ENCODE peak calls at places on chromosome 10, in four cellular contexts. S is HepG2, Q is H1, B is K562. G is an unnamed sample.

GRCh38 chr10:28807760-28808613 is 130.7 kb downstream of the BAMBI start:
- DNase-seq in S (peak; percentile 60), B (no peak), Q (no peak), G (no peak)

GRCh38 chr10:107814865-107815487 is 650.5 kb upstream of the SORCS1 start:
- DNase-seq in B (no peak), S (peak; percentile 5), Q (peak; percentile 36), G (peak; percentile 5)

GRCh38 chr10:106930751-106931150 is 233.8 kb downstream of the SORCS1 start:
- DNase-seq in B (no peak), Q (no peak), S (no peak), G (no peak)

GRCh38 chr10:79387974-79388850 is 40.9 kb downstream of the PPIF start:
- DNase-seq in B (peak; percentile 61), Q (no peak), S (no peak), G (peak; percentile 4)

GRCh38 chr10:88115406-88115805 is 252.0 kb downstream of the PTEN start:
- DNase-seq in S (no peak), Q (no peak), B (no peak), G (no peak)

GRCh38 chr10:51422311-51423120 is 276.9 kb downstream of the CSTF2T start:
- DNase-seq in B (no peak), S (peak; percentile 15), Q (peak; percentile 7), G (peak; percentile 2)

GRCh38 chr10:97633921-97634320 is 621 bp upstream of the MORN4 start:
- DNase-seq in B (no peak), S (peak; percentile 7), Q (no peak), G (no peak)

GRCh38 chr10:123146892-123147634 is 873 bp upstream of the HMX2 start:
- DNase-seq in Q (no peak), B (no peak), S (peak; percentile 13), G (no peak)

GRCh38 chr10:100828744-100829102 is 83.3 kb downstream of the PAX2 start:
- DNase-seq in B (peak; percentile 53), S (no peak), Q (no peak), G (no peak)

GRCh38 chr10:123721441-123722049 is 55.4 kb downstream of the GPR26 start:
- DNase-seq in S (no peak), B (no peak), Q (no peak), G (no peak)

GRCh38 chr10:124323145-124323725 is 95.5 kb downstream of the OAT start:
- DNase-seq in B (no peak), S (no peak), Q (no peak), G (no peak)

GRCh38 chr10:21519981-21520436 is 5.5 kb downstream of the SKIDA1 start:
- DNase-seq in B (no peak), Q (no peak), S (no peak), G (no peak)

GRCh38 chr10:21907436-21907835 is 96.1 kb downstream of the DNAJC1 start:
- DNase-seq in Q (no peak), B (no peak), S (no peak), G (no peak)

GRCh38 chr10:123967626-123968243 is 76.1 kb upstream of the CPXM2 start:
- DNase-seq in S (peak; percentile 33), Q (peak; percentile 63), B (peak; percentile 74), G (peak; percentile 85)

GRCh38 chr10:35998036-35998435 is 355.9 kb upstream of the FZD8 start:
- DNase-seq in Q (no peak), S (no peak), B (no peak), G (no peak)

GRCh38 chr10:28332699-28333098 is 29.8 kb upstream of the MPP7 start:
- DNase-seq in B (no peak), Q (no peak), S (no peak), G (no peak)

GRCh38 chr10:86391986-86392722 is 25.6 kb upstream of the GRID1 start:
- DNase-seq in Q (no peak), B (no peak), S (no peak), G (no peak)

GRCh38 chr10:97000487-97001182 is 168.5 kb downstream of the LCOR start:
- DNase-seq in B (no peak), Q (no peak), S (peak; percentile 71), G (no peak)

GRCh38 chr10:46284286-46285229 is 2.2 kb upstream of the ANTXRL start:
- DNase-seq in Q (peak; percentile 76), S (peak; percentile 31), B (peak; percentile 100), G (peak; percentile 77)

GRCh38 chr10:24237801-24238390 is 29.0 kb downstream of the KIAA1217 start:
- DNase-seq in S (peak; percentile 54), Q (no peak), B (no peak), G (no peak)

DNA sequence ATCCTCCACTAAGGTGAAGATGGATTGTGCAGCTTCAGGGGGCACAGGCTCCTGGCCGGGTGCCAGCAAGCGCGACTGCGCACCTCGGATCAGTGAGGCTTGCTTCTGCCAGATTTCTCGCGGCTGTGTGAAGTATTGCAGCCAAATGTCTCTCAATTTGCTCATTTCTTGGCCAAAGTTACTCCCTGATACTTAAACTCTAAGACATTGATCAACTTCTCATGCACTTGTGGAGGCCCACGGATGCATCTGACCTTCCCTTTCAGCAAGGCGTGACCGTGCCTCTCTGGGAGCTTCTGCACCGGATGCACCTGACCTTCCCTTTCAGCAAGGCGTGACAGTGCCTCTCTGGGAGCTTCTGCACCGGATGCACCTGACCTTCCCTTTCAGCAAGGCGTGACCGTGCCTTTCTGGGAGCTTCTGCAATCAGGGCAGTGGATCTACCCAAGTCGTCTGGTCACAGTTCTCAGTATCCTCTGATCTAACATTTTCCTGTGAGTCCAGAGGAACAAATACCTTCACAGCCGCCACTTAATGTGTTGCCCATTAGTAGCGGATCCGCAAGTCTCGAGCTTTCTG is 248.3 kb downstream of the ADARB2 start:
- DNase-seq in Q (no peak), S (no peak), B (no peak), G (peak; percentile 44)
- TF ChIP-seq POLR2A in Q (no peak), S (no peak), B (no peak), G (peak; percentile 52)

GRCh38 chr10:3570855-3571266 is 214.1 kb downstream of the KLF6 start:
- DNase-seq in S (no peak), Q (no peak), B (no peak), G (no peak)
- TF ChIP-seq POLR2AphosphoS5 in S (no peak), Q (no peak), B (no peak), G (no peak)

GRCh38 chr10:5589963-5590511 is 65.3 kb downstream of the CALML3 start:
- DNase-seq in B (peak; percentile 44), S (no peak), Q (no peak), G (no peak)
- TF ChIP-seq TAF1 in B (no peak), S (no peak), Q (no peak), G (no peak)

GRCh38 chr10:133461027-133461426 is 7.3 kb downstream of the SCART1 start:
- DNase-seq in B (no peak), Q (no peak), S (no peak), G (no peak)

GRCh38 chr10:133458710-133459453 is 5.1 kb downstream of the SCART1 start:
- DNase-seq in Q (no peak), B (no peak), S (no peak), G (no peak)

GRCh38 chr10:133461841-133462240 is 8.1 kb downstream of the SCART1 start:
- DNase-seq in B (no peak), Q (no peak), S (no peak), G (no peak)

GRCh38 chr10:133459454-133460207 is 5.9 kb downstream of the SCART1 start:
- DNase-seq in B (no peak), S (no peak), Q (no peak), G (no peak)

DNA sequence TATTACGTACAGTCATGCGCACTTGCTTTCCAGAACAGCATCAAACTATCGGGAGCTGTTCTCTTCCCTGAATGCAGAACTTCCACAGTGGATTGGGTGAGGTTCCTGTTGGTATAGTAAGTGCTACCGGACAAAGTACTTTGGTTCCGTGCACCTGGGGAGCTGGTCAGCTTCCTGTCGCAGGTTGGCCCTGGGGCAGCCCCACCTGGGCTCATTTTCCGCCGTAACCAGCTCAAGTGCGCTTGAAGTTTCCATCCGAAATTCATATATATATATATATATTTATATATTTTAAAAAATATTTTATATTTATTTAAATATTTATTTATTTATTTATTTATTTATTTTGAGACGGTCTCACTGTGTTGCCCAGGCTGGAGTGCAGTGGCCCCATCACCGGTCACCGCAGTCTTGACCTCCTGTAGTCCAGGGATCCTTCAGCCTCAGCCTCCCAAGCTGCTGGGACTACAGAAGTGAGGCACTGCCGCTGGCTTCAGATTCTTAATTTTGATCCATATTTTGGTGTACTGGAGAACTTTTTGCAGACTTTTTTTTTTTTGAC is 6.5 kb downstream of the SCART1 start:
- DNase-seq in Q (no peak), S (no peak), B (no peak), G (no peak)
- TF ChIP-seq POLR2A in Q (no peak), S (no peak), B (no peak), G (no peak)

GRCh38 chr10:77177161-77177560 is 460.4 kb downstream of the KCNMA1 start:
- DNase-seq in S (no peak), Q (no peak), B (no peak), G (no peak)

GRCh38 chr10:77175631-77176222 is 461.9 kb downstream of the KCNMA1 start:
- DNase-seq in Q (no peak), B (no peak), S (no peak), G (no peak)

GRCh38 chr10:77177589-77177988 is 460.0 kb downstream of the KCNMA1 start:
- DNase-seq in S (no peak), Q (no peak), B (no peak), G (no peak)

GRCh38 chr10:77176224-77176623 is 461.4 kb downstream of the KCNMA1 start:
- DNase-seq in S (no peak), B (no peak), Q (no peak), G (no peak)

DNA sequence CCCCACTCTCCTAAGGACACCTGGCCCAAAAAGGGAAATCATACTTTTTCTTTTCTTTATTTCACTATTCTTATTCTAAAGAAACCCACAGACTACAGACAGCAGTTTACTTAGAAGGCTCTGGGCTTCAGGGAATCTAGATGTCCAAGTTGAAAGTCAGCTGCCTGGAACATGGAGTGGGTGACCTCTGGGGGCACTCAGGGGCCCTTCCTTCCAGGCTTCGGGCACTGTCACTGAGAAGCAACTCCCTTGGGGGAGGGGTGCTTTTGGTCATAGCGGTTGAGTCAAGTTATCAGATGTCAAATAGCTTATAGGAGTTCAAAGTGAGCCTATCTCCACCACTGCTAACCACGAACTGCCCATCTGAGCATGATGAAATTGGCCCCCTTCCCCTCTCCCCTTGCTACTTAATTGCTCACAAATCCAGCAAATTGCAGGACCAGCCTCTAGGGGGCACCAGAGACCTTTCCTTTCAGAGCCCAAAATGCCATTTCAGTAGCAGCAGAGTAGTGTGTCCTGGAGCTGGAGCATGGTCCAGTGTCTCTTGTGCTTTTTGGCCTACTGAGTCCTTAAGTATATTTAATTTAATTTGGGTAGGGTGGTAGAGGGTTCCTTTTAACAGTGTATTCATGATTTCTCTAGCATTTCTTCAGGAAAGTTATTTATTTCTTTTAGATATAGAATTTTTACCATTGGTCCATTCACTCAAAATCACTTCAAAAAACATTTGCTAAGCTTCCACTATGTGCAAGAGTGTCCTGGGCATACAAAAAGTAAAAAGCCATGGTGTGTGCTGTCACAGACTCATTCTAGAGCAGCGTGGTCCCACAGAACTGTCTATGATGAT is 463.8 kb downstream of the KCNMA1 start:
- DNase-seq in S (peak; percentile 61), Q (peak; percentile 72), B (peak; percentile 83), G (peak; percentile 21)
- TF ChIP-seq POLR2AphosphoS5 in S (no peak), Q (no peak), B (no peak), G (no peak)

GRCh38 chr10:75399461-75400162 is 2.0 kb downstream of the ZNF503 start:
- DNase-seq in Q (no peak), B (peak; percentile 67), S (peak; percentile 36), G (peak; percentile 62)
- TF ChIP-seq TAF1 in Q (no peak), B (no peak), S (peak; percentile 39), G (no peak)

GRCh38 chr10:930415-931325 is 835 bp downstream of the LARP4B start:
- DNase-seq in S (peak; percentile 42), Q (no peak), B (peak; percentile 60), G (no peak)
- TF ChIP-seq POLR2A in S (no peak), Q (no peak), B (no peak), G (no peak)